ENCODE peak calls at places on chromosomes 3 and 15, in four cellular contexts. Y is pancreas, U is cardiac fibroblast, R is NT2/D1. B is an unnamed sample.

GRCh38 chr3:5188419-5189405 is 1.2 kb downstream of the EDEM1 start:
- DNase-seq in Y (peak; percentile 41), U (peak; percentile 37), R (no peak), B (no peak)

GRCh38 chr15:63909819-63910437 is 76.2 kb upstream of the HERC1 start:
- DNase-seq in Y (no peak), U (peak; percentile 84), R (no peak), B (peak; percentile 40)

GRCh38 chr3:47663630-47664240 is 85.1 kb upstream of the CSPG5 start:
- DNase-seq in Y (no peak), U (no peak), R (no peak), B (no peak)

GRCh38 chr3:112685435-112685834 is 44.5 kb upstream of the CCDC80 start:
- DNase-seq in Y (no peak), U (peak; percentile 55), R (no peak), B (peak; percentile 84)

GRCh38 chr3:149702691-149703426 is 45.0 kb upstream of the WWTR1 start:
- DNase-seq in Y (no peak), U (peak; percentile 75), R (no peak), B (peak; percentile 90)

GRCh38 chr15:74168673-74169274 is 4.7 kb upstream of the ISLR start:
- DNase-seq in Y (no peak), U (no peak), R (no peak), B (no peak)

GRCh38 chr3:101963902-101964362 is 114.6 kb downstream of the NFKBIZ start:
- DNase-seq in Y (no peak), U (peak; percentile 60), R (no peak), B (peak; percentile 53)

GRCh38 chr3:124161453-124161852 is 169.5 kb upstream of the ROPN1 start:
- DNase-seq in Y (no peak), U (no peak), R (no peak), B (no peak)

GRCh38 chr3:30752961-30753360 is 141.5 kb downstream of the GADL1 start:
- DNase-seq in Y (no peak), U (peak; percentile 66), R (no peak), B (peak; percentile 63)

GRCh38 chr15:77634266-77634962 is 1.7 kb upstream of the LINGO1 start:
- DNase-seq in Y (peak; percentile 55), U (peak; percentile 63), R (peak; percentile 93), B (no peak)
- H3K4me3 ChIP-seq in Y (peak overlapping the region; percentile 28), U (no peak overlapping the region), R (peak overlapping the region; percentile 33), B (no peak overlapping the region)

GRCh38 chr3:168093229-168093628 is 2.5 kb downstream of the GOLIM4 start:
- DNase-seq in Y (no peak), U (no peak), R (no peak), B (no peak)
- H3K4me3 ChIP-seq in Y (no peak overlapping the region), U (peak overlapping the region; percentile 95), R (peak overlapping the region; percentile 9), B (peak overlapping the region; percentile 95)

GRCh38 chr3:14991148-14991742 is 43.9 kb downstream of the NR2C2 start:
- DNase-seq in Y (no peak), U (peak; percentile 15), R (peak; percentile 6), B (no peak)
- H3K4me3 ChIP-seq in Y (no peak overlapping the region), U (no peak overlapping the region), R (no peak overlapping the region), B (no peak overlapping the region)

GRCh38 chr3:41370307-41370706 is 171.0 kb downstream of the CTNNB1 start:
- DNase-seq in Y (no peak), U (no peak), R (no peak), B (no peak)
- H3K4me3 ChIP-seq in Y (no peak overlapping the region), U (no peak overlapping the region), R (no peak overlapping the region), B (no peak overlapping the region)

GRCh38 chr15:93070136-93070535 is 18.9 kb downstream of the RGMA start:
- DNase-seq in Y (no peak), U (no peak), R (no peak), B (no peak)

GRCh38 chr15:93071469-93071891 is 17.5 kb downstream of the RGMA start:
- DNase-seq in Y (no peak), U (peak; percentile 62), R (no peak), B (no peak)

GRCh38 chr15:93072440-93073394 is 16.3 kb downstream of the RGMA start:
- DNase-seq in Y (peak; percentile 84), U (peak; percentile 81), R (peak; percentile 70), B (peak; percentile 13)

GRCh38 chr15:93072011-93072410 is 17.0 kb downstream of the RGMA start:
- DNase-seq in Y (no peak), U (peak; percentile 70), R (no peak), B (peak; percentile 24)

GRCh38 chr15:93070901-93071300 is 18.1 kb downstream of the RGMA start:
- DNase-seq in Y (no peak), U (no peak), R (no peak), B (no peak)
- H3K4me3 ChIP-seq in Y (peak overlapping the region; percentile 65), U (no peak overlapping the region), R (peak overlapping the region; percentile 84), B (no peak overlapping the region)

GRCh38 chr3:66484106-66484857 is 16.5 kb downstream of the LRIG1 start:
- DNase-seq in Y (no peak), U (no peak), R (no peak), B (no peak)

GRCh38 chr3:66480666-66481065 is 20.2 kb downstream of the LRIG1 start:
- DNase-seq in Y (no peak), U (peak; percentile 20), R (no peak), B (no peak)

GRCh38 chr3:66483006-66483928 is 17.6 kb downstream of the LRIG1 start:
- DNase-seq in Y (peak; percentile 61), U (peak; percentile 59), R (no peak), B (no peak)

GRCh38 chr3:66481071-66482001 is 19.5 kb downstream of the LRIG1 start:
- DNase-seq in Y (peak; percentile 59), U (no peak), R (no peak), B (no peak)

GRCh38 chr3:66482005-66482404 is 18.8 kb downstream of the LRIG1 start:
- DNase-seq in Y (no peak), U (no peak), R (no peak), B (no peak)
- H3K4me3 ChIP-seq in Y (peak overlapping the region; percentile 6), U (no peak overlapping the region), R (no peak overlapping the region), B (no peak overlapping the region)

GRCh38 chr15:60734846-60735245 is 255.9 kb upstream of the ICE2 start:
- DNase-seq in Y (no peak), U (no peak), R (no peak), B (no peak)
- H3K4me3 ChIP-seq in Y (no peak overlapping the region), U (no peak overlapping the region), R (no peak overlapping the region), B (no peak overlapping the region)

GRCh38 chr3:127796045-127796720 is 26.1 kb downstream of the MGLL start:
- DNase-seq in Y (no peak), U (no peak), R (no peak), B (no peak)
- H3K4me3 ChIP-seq in Y (no peak overlapping the region), U (no peak overlapping the region), R (no peak overlapping the region), B (no peak overlapping the region)